ENCODE peak calls at places on chromosomes 16 and 17, in six cellular contexts. L is heart left ventricle, W is cardiac muscle cell, V is tibial nerve, U is testis, P is heart right ventricle. M is an unnamed sample.

GRCh38 chr16:53142823-53143568 is 88.2 kb downstream of the CHD9 start:
- DNase-seq in L (no peak), W (no peak), U (no peak), P (no peak), V (no peak), M (no peak)

GRCh38 chr16:165539-166374 is at the start of gene HBM:
- DNase-seq in L (peak), V (no peak), P (no peak), U (no peak), W (no peak), M (no peak)

GRCh38 chr17:80899402-80900268 is 92.0 kb upstream of the CHMP6 start:
- DNase-seq in U (no peak), V (no peak), W (peak), L (no peak), P (no peak), M (no peak)

GRCh38 chr17:81870155-81870977 is 771 bp downstream of the ARHGDIA start:
- DNase-seq in L (no peak), U (peak), V (no peak), P (peak), W (peak), M (no peak)

GRCh38 chr17:50331085-50331791 is 14.7 kb upstream of the XYLT2 start:
- DNase-seq in P (no peak), W (peak), U (no peak), V (no peak), L (no peak), M (no peak)

GRCh38 chr17:50087912-50088405 is 7.2 kb upstream of the PDK2 start:
- DNase-seq in P (no peak), W (no peak), L (peak), U (no peak), V (no peak), M (no peak)

GRCh38 chr16:49183911-49184310 is 97.7 kb downstream of the CBLN1 start:
- DNase-seq in P (no peak), V (no peak), L (no peak), U (peak), W (no peak), M (no peak)

GRCh38 chr17:383771-384621 is 31.4 kb upstream of the RPH3AL start:
- DNase-seq in U (no peak), P (no peak), W (no peak), L (no peak), V (no peak), M (no peak)

GRCh38 chr17:65564793-65565192 is 3.3 kb upstream of the AXIN2 start:
- DNase-seq in W (peak), L (no peak), P (peak), U (peak), V (no peak), M (peak)

GRCh38 chr16:14011846-14012245 is 59.3 kb upstream of the MRTFB start:
- DNase-seq in P (no peak), L (no peak), V (no peak), U (no peak), W (no peak), M (no peak)

GRCh38 chr17:81794509-81794908 is 9.4 kb upstream of the GCGR start:
- DNase-seq in U (peak), L (no peak), V (no peak), W (peak), P (no peak), M (no peak)

GRCh38 chr16:12111819-12112218 is 135.3 kb downstream of the SNX29 start:
- DNase-seq in U (no peak), V (no peak), L (no peak), W (no peak), P (no peak), M (no peak)

DNA sequence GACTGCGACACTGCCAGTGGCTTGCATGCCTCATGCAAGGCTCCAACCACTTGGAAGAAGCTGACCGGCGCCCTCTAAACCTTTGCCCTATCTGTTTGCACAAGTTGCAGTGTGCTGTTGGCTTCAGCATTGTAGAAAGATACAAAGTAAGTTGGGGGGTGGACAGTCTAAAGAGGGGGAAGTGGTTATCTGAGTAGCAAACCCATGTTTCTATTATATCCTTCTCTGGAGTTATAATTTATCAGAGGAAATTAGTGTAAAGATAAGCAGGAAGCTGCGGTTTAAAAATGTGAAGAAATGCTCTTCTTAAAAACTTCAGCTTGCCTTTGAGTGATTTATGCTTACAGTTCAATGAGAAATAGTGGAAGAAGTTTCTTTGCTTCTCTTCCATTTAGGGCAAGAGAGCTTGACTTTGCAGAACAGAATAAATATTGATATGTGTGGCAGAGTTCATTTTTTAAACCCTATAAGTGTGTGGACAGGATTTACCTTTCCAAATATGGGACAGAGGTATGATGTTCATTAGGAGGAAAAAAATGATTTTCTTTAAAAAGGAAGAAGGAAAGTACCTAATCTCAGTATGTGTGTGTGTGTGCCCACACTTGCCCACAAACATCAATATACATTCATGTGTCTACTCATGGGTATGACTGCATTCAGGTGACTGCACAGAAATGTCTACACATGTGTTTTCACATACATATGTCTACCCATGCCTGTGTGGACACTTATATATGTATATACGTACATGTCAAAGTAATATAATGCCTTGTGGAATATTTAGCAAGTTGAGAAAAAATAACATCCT is 8.1 kb downstream of the AMZ2 start:
- DNase-seq in V (no peak), W (peak), P (no peak), L (no peak), U (no peak), M (no peak)
- H3K27ac ChIP-seq in V (no peak), W (no peak), P (no peak), L (no peak), U (no peak), M (no peak)

GRCh38 chr17:37239690-37240344 is 136.0 kb upstream of the C17orf78 start:
- DNase-seq in V (no peak), U (no peak), L (no peak), W (peak), P (no peak), M (no peak)
- TF ChIP-seq CTCF in V (peak), U (peak), L (peak), W (peak), P (peak), M (peak)

GRCh38 chr16:84294196-84295142 is at the start of gene WFDC1:
- DNase-seq in U (no peak), W (peak), V (no peak), L (peak), P (no peak), M (peak)

GRCh38 chr16:84293406-84293805 is 1.3 kb upstream of the WFDC1 start:
- DNase-seq in P (no peak), V (no peak), W (no peak), L (no peak), U (no peak), M (no peak)

GRCh38 chr16:84298376-84298899 is 3.8 kb downstream of the WFDC1 start:
- DNase-seq in V (no peak), P (no peak), W (no peak), L (no peak), U (no peak), M (no peak)

GRCh38 chr16:84292032-84292431 is 2.6 kb upstream of the WFDC1 start:
- DNase-seq in W (no peak), P (no peak), U (no peak), V (no peak), L (no peak), M (no peak)

DNA sequence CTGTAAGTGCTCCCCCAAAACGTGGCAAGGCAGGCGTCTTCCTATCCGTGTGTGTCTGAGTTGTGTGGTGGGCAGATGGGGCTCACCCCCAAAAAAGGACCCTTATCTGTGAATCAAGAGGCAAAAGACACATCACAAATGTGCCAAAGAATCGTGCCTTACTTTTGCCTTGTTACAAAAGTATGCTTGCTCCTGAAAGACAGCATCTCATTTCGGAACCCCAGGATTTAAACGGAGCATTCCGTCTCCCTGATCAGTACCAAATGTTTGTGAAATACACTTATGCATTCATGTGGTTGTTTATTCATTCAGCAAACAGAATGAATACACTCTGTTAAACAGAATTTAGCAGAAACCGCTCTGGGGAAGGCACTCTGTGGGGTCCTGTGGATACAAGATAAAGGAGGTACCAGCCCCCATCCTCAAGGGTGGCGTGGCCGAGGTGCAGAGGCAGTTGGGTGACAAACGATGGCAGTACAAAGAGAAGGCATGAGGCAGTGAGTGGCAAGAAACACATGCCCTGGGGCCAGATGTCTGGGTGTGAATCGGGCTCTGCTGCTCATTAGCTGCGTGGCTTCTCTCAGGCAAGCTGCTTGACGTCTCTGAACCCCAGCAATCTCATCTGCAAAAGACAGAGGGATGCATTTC is 649 bp downstream of the WFDC1 start:
- DNase-seq in U (no peak), W (no peak), P (no peak), L (no peak), V (no peak), M (no peak)
- H3K4me3 ChIP-seq in U (peak), W (no peak), P (no peak), L (peak), V (no peak), M (peak)

DNA sequence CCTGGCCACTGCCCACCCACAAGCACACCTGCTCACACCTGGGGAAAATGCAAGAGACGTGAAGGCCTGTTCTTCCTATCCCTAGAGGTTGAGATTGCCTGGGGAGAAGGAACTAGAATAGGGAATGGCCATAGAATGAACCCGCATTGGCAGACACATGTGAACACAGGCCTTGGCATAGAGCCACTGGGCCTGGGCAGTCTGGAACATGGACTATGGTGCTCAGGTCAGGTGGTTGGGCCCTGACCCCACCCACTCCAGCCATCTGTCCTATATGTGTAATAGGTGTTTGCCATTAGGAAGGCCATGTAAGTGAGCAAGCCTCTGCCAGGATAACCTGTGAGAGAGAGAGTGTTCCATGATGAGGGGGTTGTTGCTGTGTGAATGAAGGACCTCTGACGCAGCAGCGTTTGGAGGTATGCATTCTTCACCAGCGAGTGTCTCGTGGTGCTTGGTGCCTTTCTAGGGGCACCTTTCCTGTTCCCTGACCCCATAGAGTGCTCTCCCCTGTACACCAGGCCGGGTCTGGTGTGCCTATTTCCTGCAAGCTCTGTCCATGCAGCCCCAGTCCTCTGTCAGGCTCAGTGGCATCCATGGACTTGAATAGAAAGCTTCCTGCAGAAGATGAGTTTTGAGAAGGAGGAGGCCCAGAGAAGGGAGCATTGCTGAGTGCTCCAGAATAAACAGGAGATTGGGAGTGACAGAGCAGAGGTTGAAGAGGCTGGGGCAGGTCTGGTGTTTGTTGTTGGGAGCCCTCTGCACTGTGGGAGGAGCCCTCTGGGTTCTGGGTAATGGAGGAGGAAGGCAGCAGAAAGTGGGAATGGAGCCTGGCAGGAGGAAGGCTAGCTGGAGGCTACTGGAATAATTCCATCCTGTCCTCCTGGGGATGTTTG is 15.6 kb downstream of the CTRL start:
- DNase-seq in L (no peak), V (no peak), U (no peak), P (no peak), W (no peak), M (no peak)
- H3K27ac ChIP-seq in L (no peak), V (peak), U (no peak), P (peak), W (no peak), M (peak)

GRCh38 chr17:42016952-42017865 is at the start of gene DNAJC7:
- DNase-seq in P (peak), W (peak), V (peak), U (peak), L (peak), M (peak)
- TF ChIP-seq CTCF in P (no peak), W (no peak), V (peak), U (no peak), L (no peak), M (no peak)

DNA sequence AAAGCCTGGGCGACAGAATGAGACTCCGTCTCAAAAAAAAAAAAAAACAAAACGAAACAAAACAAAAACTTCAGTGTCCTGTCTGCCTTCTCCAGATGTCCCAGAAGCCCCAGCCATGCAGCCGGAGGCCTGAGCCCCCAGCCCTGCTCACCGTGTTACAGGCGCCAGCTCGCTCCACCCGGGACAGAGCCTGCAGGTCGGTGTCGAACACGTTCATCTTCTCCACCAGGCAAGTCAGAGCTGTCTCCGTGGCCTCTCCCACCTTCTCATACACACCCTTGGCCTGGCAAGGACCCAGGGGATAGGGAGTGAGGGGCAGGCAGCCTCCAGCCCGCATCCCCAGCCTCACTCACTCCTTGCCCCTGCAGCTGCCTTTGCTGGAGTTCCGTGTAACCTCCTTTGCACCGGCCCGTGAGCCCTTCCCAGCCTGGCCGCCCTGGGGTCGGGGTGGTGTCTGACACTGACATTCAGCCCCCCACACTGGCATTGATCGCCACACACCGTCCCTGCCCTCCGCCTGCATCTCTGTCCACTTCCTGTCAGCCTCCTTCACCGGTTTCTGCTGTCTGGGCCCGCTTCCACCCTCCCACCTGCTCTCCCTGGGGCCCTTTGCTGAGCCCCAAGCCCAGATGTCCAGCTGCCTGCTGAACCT is 20.9 kb downstream of the ATP2A3 start:
- DNase-seq in P (no peak), W (no peak), U (no peak), L (no peak), V (no peak), M (no peak)
- H3K4me3 ChIP-seq in P (no peak), W (no peak), U (no peak), L (no peak), V (no peak), M (no peak)

DNA sequence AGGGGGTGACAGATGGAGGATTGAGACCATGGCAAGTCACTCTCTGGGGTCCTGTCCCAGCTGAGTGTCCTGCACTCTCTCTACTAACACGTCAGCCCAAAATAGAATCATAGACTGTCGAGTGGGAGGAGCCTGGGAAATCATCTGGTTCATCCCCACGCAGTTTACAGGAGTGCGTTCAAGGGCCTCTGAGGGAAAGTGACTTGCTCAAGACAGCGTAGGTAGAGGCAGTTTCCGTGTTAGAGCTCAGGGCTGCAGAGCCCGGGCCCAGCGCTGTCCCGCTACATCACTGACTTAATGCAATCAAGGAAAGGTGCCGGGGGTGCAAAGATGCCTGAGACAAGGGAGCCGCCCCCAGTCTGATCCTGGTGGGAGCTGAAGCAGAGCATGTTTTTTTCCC is 10.3 kb downstream of the GSG1L2 start:
- DNase-seq in W (no peak), P (peak), U (no peak), V (no peak), L (no peak), M (no peak)
- H3K27ac ChIP-seq in W (peak), P (no peak), U (no peak), V (no peak), L (no peak), M (no peak)